ENCODE peak calls at places on chromosomes 3 and 15, in six cellular contexts. O, I, T, P, S and U are unnamed samples.

GRCh38 chr3:123036352-123037014 is 8.9 kb upstream of the SEMA5B start:
- DNase-seq in T (no peak), I (no peak), P (no peak), S (no peak), O (no peak), U (no peak)

GRCh38 chr3:195546130-195546560 is 3.0 kb upstream of the PPP1R2 start:
- DNase-seq in T (peak), S (no peak), O (peak), I (no peak), P (no peak), U (no peak)

GRCh38 chr15:64464271-64465005 is 4.1 kb downstream of the ZNF609 start:
- DNase-seq in P (no peak), I (no peak), S (no peak), T (no peak), O (no peak), U (no peak)

GRCh38 chr3:57627976-57628375 is 30.8 kb upstream of the ARF4 start:
- DNase-seq in S (no peak), P (no peak), O (no peak), T (no peak), I (no peak), U (no peak)

GRCh38 chr15:61151791-61152190 is 77.3 kb downstream of the RORA start:
- DNase-seq in O (no peak), I (no peak), T (no peak), P (no peak), S (no peak), U (no peak)

GRCh38 chr3:79032686-79033318 is 735.0 kb downstream of the ROBO1 start:
- DNase-seq in I (no peak), S (no peak), T (no peak), P (no peak), O (no peak), U (peak)

GRCh38 chr3:173238091-173238490 is 97.1 kb upstream of the SPATA16 start:
- DNase-seq in I (no peak), T (no peak), P (no peak), O (no peak), S (no peak), U (no peak)

GRCh38 chr3:173819368-173819767 is 421.8 kb downstream of the NLGN1 start:
- DNase-seq in I (no peak), T (no peak), S (no peak), O (no peak), P (no peak), U (no peak)

GRCh38 chr3:133152056-133152455 is 113.9 kb downstream of the TMEM108 start:
- DNase-seq in S (no peak), P (no peak), T (no peak), O (no peak), I (no peak), U (no peak)

GRCh38 chr15:38559908-38560307 is 4.7 kb downstream of the RASGRP1 start:
- DNase-seq in O (no peak), S (no peak), P (no peak), T (no peak), I (no peak), U (no peak)

GRCh38 chr3:177724020-177724638 is 526.8 kb upstream of the TBL1XR1 start:
- DNase-seq in T (peak), S (peak), I (peak), O (peak), P (no peak), U (no peak)

GRCh38 chr3:160553829-160554228 is 11.5 kb downstream of the KPNA4 start:
- DNase-seq in P (no peak), I (no peak), T (no peak), S (no peak), O (no peak), U (no peak)

GRCh38 chr15:88115529-88116152 is 140.9 kb downstream of the NTRK3 start:
- DNase-seq in I (peak), T (no peak), S (no peak), O (no peak), P (no peak), U (no peak)

GRCh38 chr3:196867155-196867506 is 589 bp upstream of the SENP5 start:
- DNase-seq in T (no peak), O (no peak), I (no peak), P (no peak), S (no peak), U (no peak)

GRCh38 chr3:3015472-3016089 is 94.6 kb downstream of the IL5RA start:
- DNase-seq in O (no peak), T (no peak), I (no peak), P (peak), S (no peak), U (no peak)

GRCh38 chr3:189304465-189305341 is 132.9 kb downstream of the TPRG1 start:
- DNase-seq in S (no peak), O (no peak), T (no peak), P (no peak), I (no peak), U (no peak)

GRCh38 chr3:10515884-10516495 is 10.6 kb upstream of the ATP2B2 start:
- DNase-seq in I (no peak), S (no peak), T (no peak), P (no peak), O (no peak), U (no peak)

GRCh38 chr3:112770026-112770626 is 76.5 kb downstream of the CD200R1L start:
- DNase-seq in I (no peak), S (no peak), O (no peak), T (no peak), P (no peak), U (peak)

GRCh38 chr3:134323966-134324962 is 50.0 kb downstream of the AMOTL2 start:
- DNase-seq in T (no peak), S (no peak), O (no peak), P (no peak), I (no peak), U (no peak)

GRCh38 chr15:33926260-33926659 is 42.0 kb upstream of the CHRM5 start:
- DNase-seq in O (no peak), I (no peak), S (no peak), T (no peak), P (no peak), U (no peak)

GRCh38 chr3:66153961-66154923 is 66.6 kb upstream of the SLC25A26 start:
- DNase-seq in S (no peak), I (peak), P (no peak), T (peak), O (no peak), U (no peak)

DNA sequence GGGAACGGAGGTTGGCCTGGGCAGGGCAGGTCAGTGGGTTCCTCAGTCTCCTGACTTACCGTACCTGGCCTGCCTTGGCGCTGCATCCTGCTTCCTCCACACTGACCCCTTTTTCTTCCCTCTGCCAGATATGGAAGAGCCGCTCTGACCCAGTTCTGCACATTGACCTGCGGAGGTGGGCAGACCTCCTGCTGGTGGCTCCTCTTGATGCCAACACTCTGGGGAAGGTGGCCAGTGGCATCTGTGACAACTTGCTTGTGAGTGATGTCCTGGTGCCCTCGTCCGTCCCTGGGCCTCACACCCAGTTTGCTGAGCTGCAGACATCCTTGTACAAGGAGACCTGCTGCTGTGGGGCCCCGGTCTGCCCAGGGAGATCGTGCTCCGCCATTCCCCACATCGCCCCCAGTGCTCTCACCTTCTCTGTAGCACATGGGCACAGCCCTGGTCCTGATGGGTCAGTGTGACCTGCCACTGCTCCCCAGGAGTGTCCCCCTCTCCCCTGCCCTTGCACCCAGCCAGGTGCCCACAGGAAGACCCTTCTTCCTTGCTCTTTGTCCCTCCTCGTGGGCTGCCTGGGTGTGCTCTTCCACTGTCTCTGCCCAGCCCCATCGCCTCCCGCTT is 21.0 kb downstream of the PPCDC start:
- DNase-seq in T (no peak), I (no peak), O (no peak), S (no peak), P (no peak), U (no peak)
- TF ChIP-seq POLR2A in T (no peak), I (no peak), O (no peak), S (no peak), P (no peak), U (no peak)

GRCh38 chr3:61008168-61008737 is 243.0 kb downstream of the FHIT start:
- DNase-seq in P (no peak), I (no peak), S (no peak), T (no peak), O (no peak), U (no peak)
- TF ChIP-seq POLR2A in P (no peak), I (no peak), S (no peak), T (no peak), O (no peak), U (no peak)

DNA sequence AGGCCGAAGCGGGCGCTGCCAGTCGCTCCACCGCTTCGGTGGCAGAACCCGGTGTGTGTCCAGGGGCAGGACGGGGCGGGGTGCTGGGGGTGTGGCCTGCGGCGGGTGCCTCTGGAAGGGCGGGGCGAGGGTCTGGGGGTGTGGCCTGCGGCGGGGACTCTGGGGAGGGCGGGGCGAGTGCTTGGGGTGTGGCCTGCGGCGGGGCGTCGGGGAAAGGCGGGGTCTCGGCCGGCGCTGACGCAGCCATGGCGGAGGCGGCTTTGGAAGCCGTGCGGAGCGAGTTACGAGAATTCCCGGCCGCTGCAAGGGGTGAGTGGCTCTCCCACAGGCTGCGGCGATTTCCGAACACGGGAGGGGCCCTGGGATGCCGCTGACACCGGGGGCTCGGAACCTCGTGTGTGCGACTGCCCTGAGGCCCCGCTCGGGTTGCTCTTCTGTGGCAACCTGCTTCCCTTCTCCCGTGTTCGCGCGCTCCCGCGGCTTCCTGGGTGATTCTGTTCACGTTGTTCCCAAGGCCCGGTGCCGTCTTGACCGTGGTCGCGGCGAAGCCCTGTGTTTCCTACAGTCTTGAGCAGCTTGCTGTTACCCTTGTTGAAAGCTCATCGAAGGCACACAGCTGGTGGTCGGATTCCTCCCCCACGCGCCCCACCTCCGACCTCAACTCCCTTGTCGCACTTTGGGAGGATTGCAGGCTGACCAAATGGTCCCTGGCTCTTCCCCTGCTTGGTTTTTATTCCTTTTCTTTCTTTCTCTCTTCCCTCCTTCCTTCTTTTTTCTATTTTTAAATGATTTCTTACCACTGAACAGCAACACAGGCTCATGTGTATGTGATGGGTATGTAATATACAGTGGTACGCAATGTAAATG is at the start of gene JMJD7:
- DNase-seq in S (peak), T (peak), P (peak), I (peak), O (peak), U (peak)
- TF ChIP-seq POLR2A in S (peak), T (peak), P (no peak), I (peak), O (peak), U (peak)

DNA sequence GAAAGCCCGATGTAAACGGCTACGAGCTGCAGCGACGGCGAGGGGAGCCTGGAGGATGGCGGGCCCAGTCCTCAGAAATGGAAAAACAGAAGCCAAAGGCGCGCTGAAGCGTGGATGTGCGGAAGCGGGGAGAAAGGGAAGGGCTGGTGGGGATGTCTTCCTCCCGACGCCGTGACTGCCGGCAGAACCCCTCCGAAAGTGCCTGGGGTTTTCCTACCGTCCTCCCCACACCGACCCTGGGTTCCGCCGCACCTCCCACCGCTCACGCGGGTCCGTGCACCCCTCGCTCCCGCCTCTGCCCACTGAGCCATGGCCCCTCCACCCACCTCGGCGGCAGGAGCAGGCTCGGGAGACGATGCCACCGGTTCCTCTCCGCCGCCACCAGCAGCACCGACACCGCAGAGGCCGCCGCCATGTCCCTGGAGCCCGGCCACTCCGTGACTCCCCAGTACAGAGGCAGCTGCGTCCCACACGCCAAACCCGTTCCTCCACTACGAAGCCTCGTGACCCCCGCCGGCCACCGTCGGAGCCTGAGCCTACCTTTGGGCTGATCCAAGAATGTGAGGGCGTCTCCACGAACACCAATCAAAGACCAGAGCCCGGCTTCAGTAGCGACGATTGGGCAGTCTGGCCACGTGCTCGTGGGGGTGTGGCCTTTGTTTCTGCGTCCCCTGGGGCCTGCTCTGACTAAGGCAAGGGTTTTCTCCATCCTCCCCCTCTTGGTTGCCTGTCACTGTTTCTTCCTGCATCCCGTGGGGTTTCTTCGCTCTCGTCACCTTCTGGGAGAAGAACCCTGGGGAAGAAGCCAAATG is at the start of gene MCCC1:
- DNase-seq in S (peak), T (peak), P (peak), O (peak), I (peak), U (peak)
- TF ChIP-seq POLR2A in S (peak), T (peak), P (peak), O (peak), I (no peak), U (peak)